ENCODE peak calls at places on chromosomes 4 and X, in six cellular contexts. Y, Q, V, F, R and L are unnamed samples.

GRCh38 chr4:104416725-104417363 is 77.8 kb downstream of the CXXC4 start:
- DNase-seq in Y (no peak), Q (no peak), V (no peak), F (no peak), R (no peak), L (no peak)

GRCh38 chrX:150897371-150898319 is 823 bp downstream of the CD99L2 start:
- DNase-seq in Y (peak), Q (no peak), V (peak), F (peak), R (peak), L (peak)

GRCh38 chr4:159434496-159435241 is 331.8 kb downstream of the RAPGEF2 start:
- DNase-seq in Y (peak), Q (no peak), V (no peak), F (no peak), R (no peak), L (no peak)

GRCh38 chrX:102339312-102340298 is 92.6 kb downstream of the NXF2 start:
- DNase-seq in Y (no peak), Q (no peak), V (no peak), F (no peak), R (peak), L (no peak)

GRCh38 chr4:75672461-75673026 is 667 bp downstream of the G3BP2 start:
- DNase-seq in Y (peak), Q (peak), V (peak), F (peak), R (peak), L (peak)

GRCh38 chrX:71393919-71394318 is 27.8 kb downstream of the TAF1 start:
- DNase-seq in Y (no peak), Q (no peak), V (no peak), F (no peak), R (no peak), L (no peak)

GRCh38 chrX:1582686-1583437 is 8.5 kb upstream of the AKAP17A start:
- DNase-seq in Y (peak), Q (no peak), V (no peak), F (peak), R (peak), L (no peak)

GRCh38 chr4:186095406-186095805 is 9.1 kb upstream of the FAM149A start:
- DNase-seq in Y (no peak), Q (no peak), V (no peak), F (no peak), R (no peak), L (no peak)

GRCh38 chr4:89836031-89836777 is 757 bp downstream of the SNCA start:
- DNase-seq in Y (no peak), Q (no peak), V (no peak), F (peak), R (peak), L (peak)

GRCh38 chr4:59393780-59394179 is 1806.3 kb upstream of the ADGRL3 start:
- DNase-seq in Y (no peak), Q (no peak), V (no peak), F (no peak), R (no peak), L (no peak)

GRCh38 chr4:90025248-90025647 is 101.9 kb upstream of the CCSER1 start:
- DNase-seq in Y (peak), Q (no peak), V (peak), F (no peak), R (no peak), L (peak)

GRCh38 chr4:166312166-166312565 is 439.1 kb downstream of the TLL1 start:
- DNase-seq in Y (no peak), Q (no peak), V (no peak), F (no peak), R (no peak), L (no peak)

GRCh38 chrX:130179579-130180215 is 7.9 kb downstream of the RAB33A start:
- DNase-seq in Y (no peak), Q (no peak), V (no peak), F (no peak), R (no peak), L (peak)

GRCh38 chrX:54090880-54091279 is 46.6 kb upstream of the PHF8 start:
- DNase-seq in Y (no peak), Q (no peak), V (no peak), F (no peak), R (no peak), L (no peak)

GRCh38 chr4:10033191-10033881 is 12.0 kb upstream of the SLC2A9 start:
- DNase-seq in Y (peak), Q (no peak), V (no peak), F (no peak), R (peak), L (no peak)

GRCh38 chr4:132269303-132269990 is 879.6 kb upstream of the PCDH10 start:
- DNase-seq in Y (no peak), Q (no peak), V (no peak), F (no peak), R (no peak), L (no peak)

GRCh38 chr4:97394653-97395052 is 748.6 kb downstream of the STPG2 start:
- DNase-seq in Y (peak), Q (no peak), V (no peak), F (no peak), R (no peak), L (no peak)

GRCh38 chr4:175127314-175127713 is 209.2 kb downstream of the ADAM29 start:
- DNase-seq in Y (peak), Q (no peak), V (no peak), F (no peak), R (no peak), L (no peak)

GRCh38 chr4:73341454-73341853 is 62.6 kb upstream of the ALB start:
- DNase-seq in Y (peak), Q (peak), V (peak), F (peak), R (peak), L (peak)

GRCh38 chrX:49175875-49176274 is 4.2 kb downstream of the PLP2 start:
- DNase-seq in Y (no peak), Q (no peak), V (no peak), F (no peak), R (no peak), L (no peak)

GRCh38 chr4:1748465-1748995 is 27.2 kb downstream of the TACC3 start:
- DNase-seq in Y (peak), Q (peak), V (peak), F (peak), R (peak), L (peak)

GRCh38 chr4:137432431-137432830 is 99.9 kb downstream of the PCDH18 start:
- DNase-seq in Y (no peak), Q (no peak), V (no peak), F (no peak), R (no peak), L (no peak)